ENCODE peak calls at places on chromosome 9, in seven cellular contexts. H is activated T-cell treated with anti-CD3 and anti-CD28 coated beads, Interleukin-2, amount 50 U/mL, for 72 hours; Y is endothelial cell; O is amniotic stem cell; R is activated T-helper 1 cell treated with anti-CD3 and anti-CD28 coated beads, Interleukin-12 subunit alpha, Interleukin-12 subunit beta, Interleukin-2, Interleukin-4 antibody, amounts not matched to agents 30 ng/mL and 10 ng/mL and 1 ng/mL, durations not matched to agents 14 hours and 24 hours and 36 hours; A is DMS53; I is A549. U is an unnamed sample.

GRCh38 chr9:37429441-37430285 is 7.2 kb downstream of the GRHPR start:
- DNase-seq in A (no peak), H (no peak), O (no peak), R (no peak), I (no peak), Y (no peak), U (no peak)

GRCh38 chr9:133463864-133464615 is 4.3 kb downstream of the CACFD1 start:
- DNase-seq in I (no peak), O (no peak), H (no peak), A (no peak), R (no peak), Y (no peak), U (no peak)

GRCh38 chr9:24516463-24516862 is 29.2 kb downstream of the IZUMO3 start:
- DNase-seq in R (no peak), O (no peak), H (no peak), Y (no peak), A (no peak), I (no peak), U (no peak)

GRCh38 chr9:31030741-31031202 is 1353.7 kb upstream of the ACO1 start:
- DNase-seq in I (no peak), R (no peak), A (peak), O (peak), H (no peak), Y (no peak), U (peak)

GRCh38 chr9:311837-312236 is 97.2 kb downstream of the DOCK8 start:
- DNase-seq in Y (no peak), O (no peak), I (no peak), H (no peak), A (no peak), R (no peak), U (no peak)

GRCh38 chr9:123267481-123268239 is 726 bp downstream of the STRBP start:
- DNase-seq in Y (peak), R (no peak), I (no peak), A (peak), O (no peak), H (no peak), U (no peak)

GRCh38 chr9:118230319-118230718 is 526.1 kb downstream of the TLR4 start:
- DNase-seq in H (no peak), R (no peak), O (no peak), Y (no peak), A (no peak), I (no peak), U (no peak)

GRCh38 chr9:35452481-35452880 is 37.4 kb upstream of the RUSC2 start:
- DNase-seq in H (no peak), Y (no peak), O (no peak), I (no peak), R (no peak), A (no peak), U (no peak)

GRCh38 chr9:74681901-74682300 is 184.8 kb downstream of the RORB start:
- DNase-seq in R (no peak), I (no peak), Y (no peak), A (no peak), O (no peak), H (no peak), U (no peak)

GRCh38 chr9:111297061-111297824 is 32.8 kb downstream of the OR2K2 start:
- DNase-seq in Y (no peak), R (no peak), I (no peak), A (no peak), H (no peak), O (no peak), U (no peak)

GRCh38 chr9:130199605-130200004 is 27.4 kb downstream of the NCS1 start:
- DNase-seq in R (no peak), I (no peak), H (no peak), A (no peak), Y (no peak), O (no peak), U (no peak)

GRCh38 chr9:106738109-106738508 is 124.9 kb upstream of the ZNF462 start:
- DNase-seq in H (no peak), I (no peak), O (no peak), A (no peak), Y (no peak), R (no peak), U (no peak)

GRCh38 chr9:130343445-130343918 is 77.9 kb downstream of the HMCN2 start:
- DNase-seq in O (no peak), Y (peak), A (peak), I (no peak), R (no peak), H (peak), U (no peak)

GRCh38 chr9:33135086-33135958 is 31.8 kb downstream of the B4GALT1 start:
- DNase-seq in R (no peak), Y (no peak), I (no peak), O (no peak), H (no peak), A (no peak), U (no peak)

GRCh38 chr9:34484678-34485077 is 26.1 kb downstream of the DNAI1 start:
- DNase-seq in A (peak), R (no peak), I (no peak), O (no peak), Y (no peak), H (no peak), U (no peak)

GRCh38 chr9:16184964-16185646 is 632.3 kb downstream of the CCDC171 start:
- DNase-seq in R (no peak), O (no peak), I (no peak), H (no peak), Y (no peak), A (peak), U (peak)

GRCh38 chr9:133656211-133657119 is 20.3 kb downstream of the DBH start:
- DNase-seq in H (peak), R (no peak), O (no peak), I (no peak), Y (no peak), A (peak), U (no peak)

GRCh38 chr9:133233681-133234432 is 24.8 kb upstream of the OBP2B start:
- DNase-seq in R (no peak), H (no peak), O (no peak), I (no peak), A (no peak), Y (no peak), U (no peak)

GRCh38 chr9:75483636-75484035 is 395.3 kb downstream of the OSTF1 start:
- DNase-seq in A (peak), I (no peak), H (no peak), Y (no peak), O (no peak), R (no peak), U (no peak)

GRCh38 chr9:16257604-16258003 is 612.9 kb downstream of the BNC2 start:
- DNase-seq in I (no peak), R (no peak), O (no peak), H (no peak), A (no peak), Y (peak), U (no peak)

GRCh38 chr9:13444696-13445095 is 165.2 kb upstream of the MPDZ start:
- DNase-seq in R (no peak), A (no peak), Y (no peak), O (no peak), I (no peak), H (no peak), U (no peak)

GRCh38 chr9:7338586-7339281 is 460.8 kb downstream of the DMAC1 start:
- DNase-seq in R (no peak), I (no peak), H (no peak), O (no peak), A (no peak), Y (no peak), U (no peak)

GRCh38 chr9:84123648-84124406 is 143.2 kb downstream of the RMI1 start:
- DNase-seq in H (no peak), O (no peak), A (no peak), R (no peak), I (no peak), Y (no peak), U (no peak)

GRCh38 chr9:133715866-133716563 is 22.1 kb downstream of the SARDH start:
- DNase-seq in H (peak), I (no peak), A (no peak), R (no peak), Y (peak), O (no peak), U (no peak)

GRCh38 chr9:83430681-83431080 is 107.5 kb downstream of the FRMD3 start:
- DNase-seq in O (no peak), I (no peak), R (no peak), A (no peak), Y (no peak), H (no peak), U (peak)

GRCh38 chr9:129586647-129587046 is 34.3 kb downstream of the C9orf50 start:
- DNase-seq in Y (no peak), I (no peak), A (no peak), R (no peak), O (no peak), H (no peak), U (no peak)

GRCh38 chr9:135224921-135225541 is 137.6 kb downstream of the OLFM1 start:
- DNase-seq in R (no peak), A (no peak), Y (no peak), O (no peak), I (no peak), H (no peak), U (no peak)

GRCh38 chr9:127528407-127529251 is 77.3 kb downstream of the LRSAM1 start:
- DNase-seq in H (no peak), O (no peak), A (no peak), R (no peak), I (no peak), Y (peak), U (no peak)